ENCODE peak calls at places on chromosomes 4 and X, in seven cellular contexts. D, B, H, L, M, V and X are unnamed samples. For H3K36me3, the result is how much of the 10 kb centered on the place peaks cover.

GRCh38 chr4:20194079-20195013 is 57.4 kb upstream of the SLIT2 start:
- DNase-seq in B (no peak), M (no peak), V (no peak), H (no peak), D (no peak), L (no peak), X (no peak)

GRCh38 chrX:137988470-137988869 is 422.5 kb downstream of the ZIC3 start:
- DNase-seq in B (no peak), L (no peak), M (no peak), H (no peak), V (no peak), D (peak), X (no peak)

GRCh38 chrX:115229337-115229991 is 4.4 kb downstream of the LRCH2 start:
- DNase-seq in V (no peak), D (no peak), M (no peak), H (no peak), L (no peak), B (no peak), X (no peak)

GRCh38 chr4:62387808-62388207 is 1187.7 kb downstream of the ADGRL3 start:
- DNase-seq in M (no peak), D (no peak), V (no peak), H (no peak), B (no peak), L (no peak), X (no peak)

GRCh38 chr4:176949022-176949421 is 156.3 kb upstream of the VEGFC start:
- DNase-seq in B (no peak), H (no peak), D (no peak), M (no peak), V (peak), L (no peak), X (no peak)

GRCh38 chr4:98663226-98664006 is 5.0 kb upstream of the TSPAN5 start:
- DNase-seq in H (no peak), B (no peak), V (no peak), M (no peak), D (no peak), L (no peak), X (no peak)

GRCh38 chr4:133131829-133132485 is 17.1 kb upstream of the PCDH10 start:
- DNase-seq in M (no peak), V (no peak), H (no peak), D (no peak), L (no peak), B (no peak), X (no peak)

GRCh38 chr4:13559414-13559813 is 15.1 kb upstream of the NKX3-2 start:
- DNase-seq in L (no peak), D (no peak), H (no peak), B (no peak), M (no peak), V (no peak), X (peak)

GRCh38 chr4:120009731-120010130 is 56.9 kb downstream of the MAD2L1 start:
- DNase-seq in M (no peak), V (no peak), L (no peak), H (peak), B (no peak), D (no peak), X (no peak)

GRCh38 chr4:114358901-114359300 is 239.7 kb upstream of the UGT8 start:
- DNase-seq in H (no peak), D (no peak), B (no peak), L (no peak), M (no peak), V (no peak), X (no peak)

GRCh38 chr4:124334119-124334518 is 378.4 kb downstream of the ANKRD50 start:
- DNase-seq in B (no peak), D (peak), H (peak), M (peak), V (no peak), L (no peak), X (peak)
- TF ChIP-seq CTCF in B (peak), D (peak), H (peak), M (peak), V (peak), L (peak), X (peak)

GRCh38 chrX:15834827-15835595 is 19.6 kb downstream of the AP1S2 start:
- DNase-seq in H (no peak), L (no peak), V (no peak), D (peak), M (no peak), B (no peak), X (no peak)
- H3K36me3 ChIP-seq in H (under half), L (under half), V (under half), D (under half), M (under half), B (under half), X (under half)

DNA sequence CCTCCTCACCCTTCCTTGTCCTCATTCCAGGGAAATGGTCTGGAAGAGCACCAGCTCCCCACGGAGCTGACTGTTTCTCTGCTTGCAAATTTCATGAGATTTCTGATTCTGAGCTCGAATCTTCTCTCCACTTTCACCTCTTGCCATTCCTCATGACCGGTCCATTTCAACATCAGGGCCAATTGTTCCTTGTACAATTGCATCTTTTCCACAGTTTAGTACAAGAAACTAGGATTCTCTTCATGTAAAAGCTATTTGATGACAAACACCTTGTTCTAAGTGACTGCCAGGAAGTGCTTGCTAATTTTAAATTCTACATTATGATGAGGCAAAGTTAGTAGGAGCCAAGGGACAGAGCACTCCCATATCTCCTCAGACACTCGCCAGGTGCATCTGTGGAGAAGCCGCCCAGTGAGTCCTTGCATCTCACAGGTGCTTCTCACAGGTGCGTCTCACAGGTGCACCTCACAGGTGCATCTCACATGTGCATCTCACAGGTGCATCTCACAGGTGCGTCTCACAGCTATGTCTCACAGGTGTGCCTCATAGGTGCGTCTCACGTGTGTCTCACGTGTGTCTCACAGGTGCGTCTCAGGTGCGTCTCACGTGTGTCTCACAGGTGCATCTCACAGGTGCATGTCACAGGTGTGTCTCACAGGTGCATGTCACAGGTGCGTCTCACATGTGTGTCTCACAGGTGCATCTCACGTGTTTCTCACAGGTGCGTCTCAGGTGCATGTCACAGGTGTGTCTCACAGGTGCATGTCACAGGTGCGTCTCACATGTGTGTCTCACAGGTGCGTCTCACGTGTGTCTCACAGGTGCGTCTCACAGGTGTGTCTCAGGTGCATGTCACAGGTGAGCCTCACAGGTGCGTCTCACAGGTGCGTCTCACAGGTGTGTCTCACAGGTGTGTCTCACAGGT is 3.0 kb upstream of the PDE6B start:
- DNase-seq in L (no peak), V (no peak), H (no peak), M (no peak), B (no peak), D (no peak), X (no peak)
- H3K4me3 ChIP-seq in L (no peak), V (no peak), H (no peak), M (no peak), B (no peak), D (no peak), X (no peak)

GRCh38 chr4:5810770-5811430 is 82.0 kb downstream of the CRMP1 start:
- DNase-seq in D (no peak), H (no peak), M (no peak), L (no peak), B (no peak), V (no peak), X (no peak)

GRCh38 chr4:5810151-5810550 is 82.7 kb downstream of the CRMP1 start:
- DNase-seq in B (no peak), V (no peak), L (no peak), H (no peak), M (no peak), D (no peak), X (no peak)

GRCh38 chr4:5812506-5813229 is 80.2 kb downstream of the CRMP1 start:
- DNase-seq in H (peak), D (peak), L (no peak), M (peak), B (no peak), V (no peak), X (peak)

GRCh38 chr4:5808081-5808741 is 84.7 kb downstream of the CRMP1 start:
- DNase-seq in V (no peak), L (no peak), B (no peak), M (no peak), D (no peak), H (no peak), X (no peak)

DNA sequence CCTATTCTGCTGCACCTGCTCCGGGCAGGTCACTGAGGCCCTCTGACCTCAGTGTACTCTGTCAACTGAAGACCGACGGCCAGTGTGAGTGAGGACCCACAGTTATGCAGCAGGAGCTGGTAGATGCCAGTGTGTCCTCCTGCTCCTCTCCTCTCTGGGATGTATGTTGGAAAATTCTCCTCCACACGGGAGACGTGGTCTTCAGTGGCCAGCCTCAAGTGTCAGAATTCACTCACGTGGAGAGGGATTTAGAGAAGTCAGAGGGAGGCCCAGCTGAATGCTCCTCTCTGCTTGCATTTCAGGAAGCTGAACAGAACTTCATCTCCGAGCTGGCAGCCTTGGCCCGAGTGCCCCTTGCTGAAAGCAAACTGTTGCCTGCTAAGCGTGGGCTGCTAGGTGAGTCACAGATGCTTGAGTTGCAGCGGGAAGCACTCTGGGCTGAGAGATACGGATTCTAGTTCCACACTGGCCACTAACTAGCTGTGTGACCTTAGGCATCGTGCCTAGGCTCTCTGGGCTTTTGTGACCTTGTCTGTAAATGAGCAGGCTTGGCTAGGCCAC is 83.6 kb downstream of the CRMP1 start:
- DNase-seq in B (no peak), V (no peak), L (no peak), M (no peak), H (no peak), D (no peak), X (no peak)
- TF ChIP-seq CTCF in B (no peak), V (no peak), L (no peak), M (no peak), H (no peak), D (no peak), X (no peak)